ENCODE peak calls at places on chromosome X, in five cellular contexts. One of them, this sample, is unnamed.

GRCh38 chrX:889966-890651 is 259.5 kb downstream of the SHOX start:
- DNase-seq in endothelial cell of umbilical vein: no peak
- DNase-seq in A549: no peak
- DNase-seq in HepG2: no peak
- DNase-seq in K562: no peak
- DNase-seq in this sample: no peak

GRCh38 chrX:85109235-85109634 is 105.6 kb downstream of the APOOL start:
- DNase-seq in endothelial cell of umbilical vein: no peak
- DNase-seq in A549: peak
- DNase-seq in HepG2: peak
- DNase-seq in K562: peak
- DNase-seq in this sample: peak

GRCh38 chrX:142036111-142036510 is 132.4 kb downstream of the MAGEC1 start:
- DNase-seq in endothelial cell of umbilical vein: peak
- DNase-seq in A549: peak
- DNase-seq in HepG2: no peak
- DNase-seq in K562: no peak
- DNase-seq in this sample: no peak

GRCh38 chrX:103220511-103221406 is 5.9 kb downstream of the BEX4 start:
- DNase-seq in endothelial cell of umbilical vein: no peak
- DNase-seq in A549: no peak
- DNase-seq in HepG2: no peak
- DNase-seq in K562: no peak
- DNase-seq in this sample: no peak

GRCh38 chrX:55754861-55755294 is 37.3 kb downstream of the RRAGB start:
- DNase-seq in endothelial cell of umbilical vein: peak
- DNase-seq in A549: no peak
- DNase-seq in HepG2: no peak
- DNase-seq in K562: no peak
- DNase-seq in this sample: no peak

GRCh38 chrX:154024271-154024670 is 4.6 kb upstream of the IRAK1 start:
- DNase-seq in endothelial cell of umbilical vein: no peak
- DNase-seq in A549: no peak
- DNase-seq in HepG2: no peak
- DNase-seq in K562: no peak
- DNase-seq in this sample: no peak

GRCh38 chrX:44036336-44036735 is 63.1 kb upstream of the NDP start:
- DNase-seq in endothelial cell of umbilical vein: peak
- DNase-seq in A549: no peak
- DNase-seq in HepG2: no peak
- DNase-seq in K562: no peak
- DNase-seq in this sample: no peak

GRCh38 chrX:41605144-41605543 is 83.6 kb upstream of the GPR34 start:
- DNase-seq in endothelial cell of umbilical vein: no peak
- DNase-seq in A549: no peak
- DNase-seq in HepG2: no peak
- DNase-seq in K562: no peak
- DNase-seq in this sample: no peak

GRCh38 chrX:154097003-154097596 is 417 bp downstream of the MECP2 start:
- DNase-seq in endothelial cell of umbilical vein: peak
- DNase-seq in A549: peak
- DNase-seq in HepG2: peak
- DNase-seq in K562: peak
- DNase-seq in this sample: peak

GRCh38 chrX:107541244-107541643 is 87.1 kb upstream of the PRPS1 start:
- DNase-seq in endothelial cell of umbilical vein: no peak
- DNase-seq in A549: no peak
- DNase-seq in HepG2: no peak
- DNase-seq in K562: no peak
- DNase-seq in this sample: no peak

DNA sequence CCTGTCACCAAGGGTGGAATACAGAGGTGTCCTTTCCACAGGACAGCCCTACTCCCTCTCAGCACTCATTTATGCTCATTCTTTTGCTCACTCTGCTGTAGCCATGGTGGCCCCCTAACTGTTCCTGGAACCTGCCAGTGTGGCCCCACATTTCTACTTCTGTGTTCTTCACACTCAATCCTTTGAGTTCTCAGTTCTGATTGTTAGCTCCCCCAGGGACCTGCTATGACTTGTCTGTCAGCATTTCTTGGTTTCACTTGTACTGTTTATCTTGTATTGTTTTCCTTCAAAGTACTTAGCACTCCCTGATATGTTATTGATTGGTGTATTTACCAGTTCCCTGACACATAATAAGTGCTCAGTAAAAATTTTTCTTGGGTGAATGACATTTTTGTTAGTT is 14.9 kb downstream of the VBP1 start:
- DNase-seq in endothelial cell of umbilical vein: no peak
- DNase-seq in A549: no peak
- DNase-seq in HepG2: no peak
- DNase-seq in K562: no peak
- DNase-seq in this sample: no peak
- TF ChIP-seq MYC in endothelial cell of umbilical vein: no peak
- TF ChIP-seq MYC in A549: no peak
- TF ChIP-seq MYC in HepG2: no peak
- TF ChIP-seq MYC in K562: no peak
- TF ChIP-seq MYC in this sample: no peak

GRCh38 chrX:87517571-87518141 is at the start of gene KLHL4:
- DNase-seq in endothelial cell of umbilical vein: peak
- DNase-seq in A549: peak
- DNase-seq in HepG2: no peak
- DNase-seq in K562: peak
- DNase-seq in this sample: peak
- TF ChIP-seq MYC in endothelial cell of umbilical vein: no peak
- TF ChIP-seq MYC in A549: no peak
- TF ChIP-seq MYC in HepG2: no peak
- TF ChIP-seq MYC in K562: no peak
- TF ChIP-seq MYC in this sample: no peak

GRCh38 chrX:36897690-36898089 is 110.5 kb upstream of the FAM47C start:
- DNase-seq in endothelial cell of umbilical vein: no peak
- DNase-seq in A549: no peak
- DNase-seq in HepG2: no peak
- DNase-seq in K562: no peak
- DNase-seq in this sample: no peak

GRCh38 chrX:36898301-36898700 is 109.9 kb upstream of the FAM47C start:
- DNase-seq in endothelial cell of umbilical vein: peak
- DNase-seq in A549: peak
- DNase-seq in HepG2: peak
- DNase-seq in K562: no peak
- DNase-seq in this sample: peak
- TF ChIP-seq MYC in endothelial cell of umbilical vein: no peak
- TF ChIP-seq MYC in A549: no peak
- TF ChIP-seq MYC in HepG2: no peak
- TF ChIP-seq MYC in K562: no peak
- TF ChIP-seq MYC in this sample: no peak

DNA sequence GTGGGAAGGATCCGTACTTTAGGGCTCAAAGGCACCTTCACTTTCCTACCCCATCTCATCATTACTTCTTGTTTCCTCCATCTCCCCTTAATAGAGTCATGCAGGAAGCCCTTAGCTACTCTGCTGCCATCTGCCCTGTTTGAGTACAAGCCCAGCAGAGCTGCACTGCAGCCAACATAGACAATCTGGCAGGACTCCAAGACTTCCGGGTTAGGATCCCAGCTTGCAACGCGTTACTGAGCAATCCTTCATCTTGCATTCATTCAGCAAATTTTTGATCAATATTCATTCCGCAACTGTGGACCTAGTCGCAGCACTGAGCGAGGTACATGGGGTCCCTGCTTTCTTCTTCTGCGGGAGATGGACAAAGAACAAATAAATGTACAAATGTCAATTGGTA is 344.9 kb downstream of the BCOR start:
- DNase-seq in endothelial cell of umbilical vein: peak
- DNase-seq in A549: no peak
- DNase-seq in HepG2: no peak
- DNase-seq in K562: no peak
- DNase-seq in this sample: no peak
- TF ChIP-seq MYC in endothelial cell of umbilical vein: no peak
- TF ChIP-seq MYC in A549: no peak
- TF ChIP-seq MYC in HepG2: no peak
- TF ChIP-seq MYC in K562: no peak
- TF ChIP-seq MYC in this sample: no peak

DNA sequence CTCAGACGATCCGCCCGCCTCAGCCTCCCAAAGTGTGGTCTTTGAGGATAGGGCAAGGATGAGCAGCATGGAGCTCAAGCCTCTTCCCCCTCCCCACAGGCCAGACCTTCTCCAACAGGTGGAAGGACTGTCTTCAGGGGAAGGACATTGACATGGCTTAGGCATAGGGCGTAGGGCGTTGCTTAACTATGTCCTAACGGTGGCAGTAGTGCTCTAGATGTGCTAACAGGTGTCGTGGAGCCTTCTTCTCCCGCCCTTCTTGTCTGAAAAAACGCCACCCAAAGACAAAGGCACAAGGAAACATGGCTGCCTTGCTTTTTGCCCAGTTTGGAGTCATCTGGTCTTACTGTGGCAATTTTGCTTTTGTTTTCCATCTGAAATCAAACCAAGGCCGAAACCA is 219.8 kb downstream of the OR13H1 start:
- DNase-seq in endothelial cell of umbilical vein: no peak
- DNase-seq in A549: peak
- DNase-seq in HepG2: no peak
- DNase-seq in K562: peak
- DNase-seq in this sample: no peak
- TF ChIP-seq MYC in endothelial cell of umbilical vein: no peak
- TF ChIP-seq MYC in A549: no peak
- TF ChIP-seq MYC in HepG2: no peak
- TF ChIP-seq MYC in K562: no peak
- TF ChIP-seq MYC in this sample: no peak

GRCh38 chrX:83508526-83509245 is 596 bp downstream of the POU3F4 start:
- DNase-seq in endothelial cell of umbilical vein: no peak
- DNase-seq in A549: no peak
- DNase-seq in HepG2: no peak
- DNase-seq in K562: no peak
- DNase-seq in this sample: no peak
- TF ChIP-seq MYC in endothelial cell of umbilical vein: no peak
- TF ChIP-seq MYC in A549: no peak
- TF ChIP-seq MYC in HepG2: no peak
- TF ChIP-seq MYC in K562: no peak
- TF ChIP-seq MYC in this sample: no peak

DNA sequence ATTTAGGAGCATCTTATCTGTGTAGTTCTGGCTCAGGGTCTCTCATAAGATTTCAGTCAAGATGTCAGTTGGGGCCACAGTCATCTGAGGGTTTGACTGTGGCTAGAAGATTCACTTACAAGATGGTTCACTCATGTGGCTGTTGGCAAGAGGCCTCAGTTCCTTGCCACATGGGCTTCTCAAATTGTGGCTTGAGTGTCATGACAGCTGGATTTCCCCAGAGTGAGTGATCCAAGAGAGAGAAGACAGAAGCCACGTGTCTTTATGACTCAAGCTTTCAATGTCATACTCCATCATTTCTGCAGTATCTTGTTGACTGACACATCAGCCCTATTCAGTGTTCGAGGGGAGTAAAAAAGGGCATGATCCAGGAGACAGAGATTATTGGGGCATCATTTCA is 131.3 kb upstream of the AP1S2 start:
- DNase-seq in endothelial cell of umbilical vein: no peak
- DNase-seq in A549: no peak
- DNase-seq in HepG2: no peak
- DNase-seq in K562: no peak
- DNase-seq in this sample: peak
- TF ChIP-seq MYC in endothelial cell of umbilical vein: no peak
- TF ChIP-seq MYC in A549: no peak
- TF ChIP-seq MYC in HepG2: no peak
- TF ChIP-seq MYC in K562: no peak
- TF ChIP-seq MYC in this sample: no peak

GRCh38 chrX:97039363-97040029 is 155.8 kb downstream of the RPA4 start:
- DNase-seq in endothelial cell of umbilical vein: peak
- DNase-seq in A549: no peak
- DNase-seq in HepG2: no peak
- DNase-seq in K562: no peak
- DNase-seq in this sample: no peak
- TF ChIP-seq MYC in endothelial cell of umbilical vein: no peak
- TF ChIP-seq MYC in A549: no peak
- TF ChIP-seq MYC in HepG2: no peak
- TF ChIP-seq MYC in K562: no peak
- TF ChIP-seq MYC in this sample: no peak

DNA sequence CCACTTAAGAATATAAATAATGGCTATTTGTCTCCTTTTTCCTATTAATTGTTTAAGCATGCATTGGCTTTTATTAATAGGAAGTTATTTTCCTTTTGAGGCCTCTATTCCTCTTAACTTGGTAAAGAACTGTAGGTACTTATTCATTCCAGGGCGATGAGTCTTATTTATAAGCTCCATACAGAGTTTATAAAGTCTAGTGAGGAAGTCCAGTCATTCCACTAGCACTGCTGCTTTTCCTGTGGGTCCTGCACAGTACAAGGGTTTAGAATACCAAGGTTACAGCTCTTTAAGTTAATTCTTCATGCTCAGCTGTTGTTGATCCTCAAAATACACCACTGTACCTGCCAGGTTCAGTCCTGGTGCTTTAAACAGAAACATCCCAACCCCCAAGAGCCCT is 28.5 kb upstream of the WNK3 start:
- DNase-seq in endothelial cell of umbilical vein: peak
- DNase-seq in A549: no peak
- DNase-seq in HepG2: no peak
- DNase-seq in K562: no peak
- DNase-seq in this sample: no peak
- TF ChIP-seq MYC in endothelial cell of umbilical vein: no peak
- TF ChIP-seq MYC in A549: no peak
- TF ChIP-seq MYC in HepG2: no peak
- TF ChIP-seq MYC in K562: no peak
- TF ChIP-seq MYC in this sample: no peak

GRCh38 chrX:105191878-105192277 is 28.6 kb downstream of the TEX13A start:
- DNase-seq in endothelial cell of umbilical vein: peak
- DNase-seq in A549: peak
- DNase-seq in HepG2: no peak
- DNase-seq in K562: no peak
- DNase-seq in this sample: peak
- TF ChIP-seq MYC in endothelial cell of umbilical vein: no peak
- TF ChIP-seq MYC in A549: no peak
- TF ChIP-seq MYC in HepG2: no peak
- TF ChIP-seq MYC in K562: no peak
- TF ChIP-seq MYC in this sample: no peak